ENCODE peak calls at places on chromosomes 2 and 18, in seven cellular contexts. C is HepG2, I is SK-N-SH, H is HCT116, D is K562, A is H1, X is GM12878. U is an unnamed sample.

GRCh38 chr2:45922577-45922988 is 271.1 kb downstream of the PRKCE start:
- DNase-seq in C (no peak), I (peak; percentile 89), H (no peak), D (no peak), A (no peak), X (no peak), U (no peak)

GRCh38 chr2:36277146-36277808 is 78.3 kb upstream of the CRIM1 start:
- DNase-seq in C (no peak), I (no peak), H (peak; percentile 12), D (no peak), A (no peak), X (no peak), U (peak; percentile 28)

GRCh38 chr2:209505410-209505809 is 81.6 kb downstream of the MAP2 start:
- DNase-seq in C (no peak), I (no peak), H (no peak), D (no peak), A (no peak), X (no peak), U (no peak)

GRCh38 chr2:10382313-10383061 is 65.6 kb downstream of the ODC1 start:
- DNase-seq in C (no peak), I (no peak), H (no peak), D (no peak), A (no peak), X (peak; percentile 60), U (no peak)

GRCh38 chr2:201472411-201472810 is 20.9 kb downstream of the STRADB start:
- DNase-seq in C (no peak), I (no peak), H (no peak), D (no peak), A (no peak), X (no peak), U (no peak)

GRCh38 chr2:182447163-182447562 is 20.3 kb upstream of the PDE1A start:
- DNase-seq in C (no peak), I (no peak), H (no peak), D (no peak), A (no peak), X (no peak), U (no peak)

GRCh38 chr2:241858206-241859016 is at the start of gene PDCD1:
- DNase-seq in C (peak; percentile 31), I (peak; percentile 55), H (no peak), D (peak; percentile 85), A (no peak), X (no peak), U (no peak)

GRCh38 chr18:8480506-8481328 is 128.5 kb upstream of the RAB12 start:
- DNase-seq in C (peak; percentile 38), I (peak; percentile 72), H (peak; percentile 24), D (no peak), A (no peak), X (no peak), U (peak; percentile 12)

GRCh38 chr2:238952261-238952924 is 104.5 kb downstream of the TWIST2 start:
- DNase-seq in C (no peak), I (no peak), H (no peak), D (no peak), A (no peak), X (no peak), U (no peak)

GRCh38 chr2:203261326-203262159 is 22.7 kb downstream of the CYP20A1 start:
- DNase-seq in C (peak; percentile 24), I (no peak), H (no peak), D (no peak), A (no peak), X (no peak), U (no peak)

GRCh38 chr2:206084468-206084869 is 1.5 kb downstream of the INO80D start:
- DNase-seq in C (peak; percentile 85), I (peak; percentile 75), H (peak; percentile 73), D (peak; percentile 46), A (no peak), X (no peak), U (peak; percentile 62)

GRCh38 chr2:192195548-192196418 is 1.1 kb upstream of the TMEFF2 start:
- DNase-seq in C (no peak), I (no peak), H (no peak), D (no peak), A (peak; percentile 82), X (no peak), U (no peak)

GRCh38 chr2:127416486-127417001 is 1.7 kb upstream of the PROC start:
- DNase-seq in C (no peak), I (no peak), H (no peak), D (no peak), A (no peak), X (no peak), U (no peak)

GRCh38 chr18:11570770-11571169 is 38.6 kb upstream of the SLC35G4 start:
- DNase-seq in C (no peak), I (no peak), H (no peak), D (no peak), A (no peak), X (no peak), U (no peak)

GRCh38 chr18:75439356-75439755 is 11.9 kb upstream of the SMIM21 start:
- DNase-seq in C (no peak), I (no peak), H (no peak), D (no peak), A (no peak), X (no peak), U (no peak)

GRCh38 chr2:74379851-74380789 is at the start of gene DCTN1:
- DNase-seq in C (peak; percentile 25), I (peak; percentile 83), H (no peak), D (peak; percentile 52), A (peak; percentile 63), X (no peak), U (no peak)

DNA sequence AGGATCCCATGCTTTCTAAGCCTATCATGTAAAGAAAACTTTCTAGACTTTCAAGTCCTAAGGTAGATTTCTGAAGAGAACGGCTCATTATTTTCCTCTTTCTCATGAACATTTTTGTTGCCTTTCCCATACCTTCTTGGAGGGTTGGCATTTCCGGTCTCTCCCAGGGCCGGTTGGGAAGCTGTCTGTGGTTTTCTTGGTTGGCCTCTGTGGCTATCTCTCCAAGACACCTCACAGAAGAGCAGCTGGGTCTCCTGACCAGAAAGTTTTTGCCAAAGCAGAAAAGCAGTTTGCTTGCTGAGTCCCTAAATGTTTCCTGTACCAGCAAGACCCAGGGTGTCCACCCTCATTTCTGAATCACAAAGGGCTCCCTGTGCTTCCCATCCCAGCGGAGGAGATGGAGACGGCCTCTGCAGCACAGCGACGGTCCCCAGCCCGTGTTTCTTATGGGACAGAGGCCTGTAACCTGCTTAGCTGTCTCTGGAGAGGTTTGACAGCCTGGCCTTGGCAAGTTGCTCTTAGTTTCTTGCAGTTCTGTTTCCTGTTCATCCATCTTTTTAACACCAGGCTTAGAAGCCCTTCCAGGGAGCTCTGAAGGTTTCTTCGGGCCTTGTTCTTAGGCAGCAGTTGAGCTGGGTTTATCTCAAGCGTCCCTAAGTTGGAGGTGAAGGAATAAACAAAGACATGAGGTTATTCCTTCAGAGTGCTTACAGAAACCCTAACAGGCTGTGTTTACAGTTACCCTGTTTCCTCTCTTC is 39.8 kb downstream of the GREB1 start:
- DNase-seq in C (no peak), I (no peak), H (no peak), D (no peak), A (no peak), X (no peak), U (no peak)
- TF ChIP-seq SIN3A in C (no peak), I (no peak), H (no peak), D (no peak), A (no peak), X (no peak), U (no peak)

DNA sequence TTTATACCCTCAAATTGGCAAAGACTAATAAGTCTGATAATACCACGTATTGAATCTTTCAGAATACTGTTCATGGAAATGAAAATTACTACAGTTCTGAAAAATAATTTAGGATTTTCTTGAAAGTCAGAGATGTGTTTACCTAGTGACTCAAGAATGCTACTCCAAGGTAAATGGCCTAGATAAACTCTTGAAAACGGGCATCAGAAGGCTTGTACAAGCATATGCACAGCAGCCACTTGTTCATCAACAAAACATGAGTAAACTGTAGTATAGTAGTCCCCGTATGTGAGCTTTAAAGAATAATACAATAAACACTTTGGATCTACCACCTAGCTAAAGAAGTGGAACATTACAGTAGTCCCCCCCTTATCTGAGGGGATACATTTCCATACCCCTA is 157.5 kb downstream of the THADA start:
- DNase-seq in C (no peak), I (no peak), H (no peak), D (no peak), A (no peak), X (no peak), U (no peak)
- TF ChIP-seq CTCF in C (no peak), I (no peak), H (no peak), D (no peak), A (no peak), X (no peak), U (no peak)

DNA sequence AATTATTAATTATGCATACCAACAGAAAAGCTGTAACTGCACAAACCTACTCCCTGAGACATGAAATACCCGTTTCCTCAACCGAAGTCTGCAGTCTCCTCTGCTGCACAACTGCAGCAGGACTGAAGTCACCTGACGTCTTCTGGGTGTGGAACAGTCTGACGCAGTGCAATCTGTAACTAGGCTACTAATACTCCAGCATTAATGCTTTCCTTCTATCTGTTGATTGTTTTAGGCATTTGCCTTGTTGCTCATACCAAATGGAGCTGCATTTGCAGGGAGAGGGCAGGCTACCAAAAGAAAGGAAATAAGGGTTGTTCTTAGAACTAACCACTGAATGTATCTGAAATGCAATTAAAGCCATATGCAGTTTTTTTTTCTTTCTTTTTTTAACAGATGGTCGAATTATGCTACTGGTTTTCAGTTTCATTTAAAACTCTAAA is 40.1 kb downstream of the RTN4 start:
- DNase-seq in C (no peak), I (no peak), H (no peak), D (no peak), A (no peak), X (peak; percentile 60), U (no peak)
- TF ChIP-seq SIN3A in C (no peak), I (no peak), H (no peak), D (no peak), A (no peak), X (no peak), U (no peak)

GRCh38 chr18:48319796-48320638 is 89.2 kb downstream of the ZBTB7C start:
- DNase-seq in C (no peak), I (peak; percentile 30), H (no peak), D (no peak), A (no peak), X (no peak), U (no peak)

GRCh38 chr18:48316177-48316576 is 93.0 kb downstream of the ZBTB7C start:
- DNase-seq in C (no peak), I (no peak), H (no peak), D (no peak), A (no peak), X (no peak), U (no peak)

GRCh38 chr18:48320639-48320945 is 88.6 kb downstream of the ZBTB7C start:
- DNase-seq in C (no peak), I (peak; percentile 67), H (no peak), D (no peak), A (no peak), X (no peak), U (no peak)

GRCh38 chr18:48318481-48318880 is 90.7 kb downstream of the ZBTB7C start:
- DNase-seq in C (no peak), I (no peak), H (no peak), D (no peak), A (no peak), X (no peak), U (no peak)

DNA sequence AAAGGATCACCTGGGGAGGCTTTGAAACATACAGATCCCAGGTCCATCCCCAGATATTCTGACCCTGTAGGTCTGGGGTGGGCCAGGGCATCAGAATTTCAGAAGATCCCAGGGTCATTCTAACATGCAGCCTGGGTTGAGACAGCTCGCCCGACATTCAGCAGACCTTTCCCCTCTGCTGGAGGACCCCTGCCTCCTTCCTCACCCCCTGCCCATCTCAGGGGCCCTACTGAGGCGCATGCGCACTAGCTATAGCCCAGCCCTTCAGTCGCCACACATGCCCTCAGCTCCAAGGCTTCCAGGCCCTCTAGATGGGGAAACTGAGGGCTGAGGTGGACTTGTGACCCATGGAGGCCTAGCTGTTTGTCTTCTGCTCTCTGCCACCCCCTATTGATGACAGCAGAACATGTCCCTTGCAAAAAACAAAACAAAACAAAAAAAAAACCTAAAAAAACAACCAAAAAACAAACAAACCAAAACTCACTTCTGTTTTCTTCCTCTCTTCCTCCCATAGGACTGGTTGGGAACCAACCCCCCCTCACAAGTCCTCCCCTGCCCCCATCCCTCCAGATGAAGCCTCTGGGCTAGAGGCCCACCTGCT is 91.3 kb downstream of the ZBTB7C start:
- DNase-seq in C (no peak), I (no peak), H (no peak), D (peak; percentile 8), A (no peak), X (no peak), U (no peak)
- TF ChIP-seq CTCF in C (no peak), I (peak; percentile 16), H (peak; percentile 38), D (peak; percentile 33), A (peak; percentile 31), X (no peak), U (no peak)

U was measured in Panc1.